ENCODE peak calls at places on chromosomes 1 and 21, in eight cellular contexts. R is activated T-cell treated with anti-CD3 and anti-CD28 coated beads for 4 hours; C is posterior vena cava; X is naive thymus-derived CD8-positive, alpha-beta T cell; Y is stimulated activated CD8-positive, alpha-beta memory T cell treated with anti-CD3 and anti-CD28 coated beads, Interleukin-4, amount 100 ng/mL, for 48 hours; H is activated CD4-positive, alpha-beta T cell treated with anti-CD3 and anti-CD28 coated beads, Interleukin-2, amount 50 U/mL, for 24 hours; J is amniotic stem cell; M is BE2C. O is an unnamed sample.

GRCh38 chr1:13766906-13767564 is 67.0 kb downstream of the PRDM2 start:
- DNase-seq in R (no peak), C (no peak), X (no peak), Y (no peak), H (no peak), J (no peak), M (no peak), O (no peak)

GRCh38 chr1:116167625-116168276 is 56.6 kb downstream of the MAB21L3 start:
- DNase-seq in R (no peak), C (peak; percentile 82), X (no peak), Y (no peak), H (no peak), J (no peak), M (no peak), O (no peak)

GRCh38 chr21:26007911-26008579 is 162.5 kb downstream of the APP start:
- DNase-seq in R (no peak), C (no peak), X (no peak), Y (no peak), H (no peak), J (no peak), M (no peak), O (no peak)

GRCh38 chr1:213666922-213667321 is 320.9 kb upstream of the PROX1 start:
- DNase-seq in R (no peak), C (no peak), X (no peak), Y (no peak), H (no peak), J (no peak), M (no peak), O (no peak)

GRCh38 chr1:227789042-227789880 is 26.2 kb upstream of the PRSS38 start:
- DNase-seq in R (no peak), C (peak; percentile 72), X (no peak), Y (no peak), H (no peak), J (no peak), M (peak; percentile 41), O (peak; percentile 41)

GRCh38 chr1:239067058-239067457 is 319.3 kb upstream of the CHRM3 start:
- DNase-seq in R (no peak), C (no peak), X (no peak), Y (no peak), H (no peak), J (no peak), M (no peak), O (no peak)

GRCh38 chr1:106080608-106081325 is 975.7 kb upstream of the PRMT6 start:
- DNase-seq in R (no peak), C (peak; percentile 73), X (no peak), Y (no peak), H (no peak), J (no peak), M (no peak), O (no peak)

GRCh38 chr1:57218487-57219079 is 205.3 kb downstream of the DAB1 start:
- DNase-seq in R (no peak), C (no peak), X (no peak), Y (no peak), H (no peak), J (no peak), M (peak; percentile 4), O (no peak)

GRCh38 chr1:41622402-41622801 is 137.9 kb upstream of the EDN2 start:
- DNase-seq in R (no peak), C (no peak), X (no peak), Y (no peak), H (no peak), J (no peak), M (no peak), O (no peak)

GRCh38 chr1:109113787-109114568 is at the start of gene ELAPOR1:
- DNase-seq in R (peak; percentile 92), C (peak; percentile 83), X (peak; percentile 79), Y (peak; percentile 81), H (peak; percentile 56), J (no peak), M (peak; percentile 49), O (peak; percentile 91)

GRCh38 chr1:89519779-89520358 is 4.8 kb upstream of the LRRC8B start:
- DNase-seq in R (peak; percentile 37), C (no peak), X (no peak), Y (no peak), H (no peak), J (no peak), M (peak; percentile 17), O (peak; percentile 68)

GRCh38 chr21:33947451-33948095 is 32.0 kb upstream of the ATP5PO start:
- DNase-seq in R (peak; percentile 76), C (no peak), X (peak; percentile 62), Y (peak; percentile 85), H (peak; percentile 57), J (peak; percentile 96), M (peak; percentile 58), O (peak; percentile 93)

GRCh38 chr1:185929759-185930158 is 195.6 kb downstream of the HMCN1 start:
- DNase-seq in R (no peak), C (no peak), X (no peak), Y (no peak), H (no peak), J (no peak), M (no peak), O (no peak)

GRCh38 chr1:21174638-21175323 is 1.9 kb downstream of the EIF4G3 start:
- DNase-seq in R (no peak), C (no peak), X (no peak), Y (no peak), H (no peak), J (no peak), M (no peak), O (no peak)

GRCh38 chr1:48080343-48081255 is 83.4 kb upstream of the TRABD2B start:
- DNase-seq in R (no peak), C (no peak), X (no peak), Y (no peak), H (no peak), J (no peak), M (no peak), O (no peak)

GRCh38 chr1:99707535-99708142 is 58.8 kb downstream of the FRRS1 start:
- DNase-seq in R (peak; percentile 30), C (peak; percentile 84), X (peak; percentile 11), Y (peak; percentile 82), H (peak; percentile 4), J (no peak), M (peak; percentile 69), O (peak; percentile 70)

GRCh38 chr21:32463889-32464300 is 51.4 kb downstream of the EVA1C start:
- DNase-seq in R (no peak), C (no peak), X (no peak), Y (no peak), H (no peak), J (peak; percentile 63), M (no peak), O (no peak)

GRCh38 chr1:235960799-235961198 is 94.1 kb upstream of the LYST start:
- DNase-seq in R (no peak), C (no peak), X (no peak), Y (no peak), H (no peak), J (no peak), M (no peak), O (no peak)

GRCh38 chr1:247184254-247184653 is 12.4 kb upstream of the ZNF124 start:
- DNase-seq in R (no peak), C (no peak), X (no peak), Y (no peak), H (no peak), J (no peak), M (peak; percentile 23), O (no peak)

GRCh38 chr1:231827337-231828105 is 200.9 kb downstream of the DISC1 start:
- DNase-seq in R (no peak), C (no peak), X (no peak), Y (no peak), H (no peak), J (peak; percentile 30), M (no peak), O (no peak)

GRCh38 chr1:240831922-240832321 is 220.0 kb upstream of the GREM2 start:
- DNase-seq in R (no peak), C (no peak), X (no peak), Y (no peak), H (no peak), J (no peak), M (no peak), O (no peak)

GRCh38 chr1:94305704-94306103 is 68.3 kb upstream of the ARHGAP29 start:
- DNase-seq in R (no peak), C (no peak), X (no peak), Y (no peak), H (no peak), J (no peak), M (no peak), O (no peak)

GRCh38 chr1:79902418-79902817 is 895.9 kb upstream of the ADGRL4 start:
- DNase-seq in R (no peak), C (no peak), X (no peak), Y (no peak), H (no peak), J (no peak), M (no peak), O (no peak)

O was measured in activated CD8-positive, alpha-beta memory T cell treated with anti-CD3 and anti-CD28 coated beads, Interleukin-2, amount 10 ng/mL, durations not matched to agents 7 days and 5 days.